ENCODE peak calls at places on chromosomes 6 and 20, in seven cellular contexts. D is left lung, S is stromal cell of bone marrow, I is skeletal muscle cell, P is OCI-LY7, X is GM12864, W is ecto neural progenitor cell. U is an unnamed sample.

GRCh38 chr6:158572653-158573541 is 13.0 kb downstream of the TMEM181 start:
- DNase-seq in D (no peak), I (no peak), P (no peak), W (no peak), S (no peak), X (no peak), U (no peak)

GRCh38 chr6:20778460-20778859 is 244.2 kb downstream of the CDKAL1 start:
- DNase-seq in S (no peak), W (no peak), X (no peak), D (no peak), I (no peak), P (no peak), U (no peak)

GRCh38 chr20:62662422-62662821 is 20.1 kb downstream of the SLCO4A1 start:
- DNase-seq in X (no peak), P (no peak), D (no peak), S (peak; percentile 77), W (no peak), I (no peak), U (no peak)

GRCh38 chr20:62980970-62981369 is 25.8 kb downstream of the BHLHE23 start:
- DNase-seq in X (no peak), D (no peak), I (no peak), S (peak; percentile 2), P (peak; percentile 45), W (no peak), U (no peak)

GRCh38 chr6:54846243-54846856 is at the start of gene FAM83B:
- DNase-seq in W (peak; percentile 70), D (peak; percentile 60), S (no peak), P (no peak), X (no peak), I (no peak), U (no peak)

GRCh38 chr20:25867776-25868649 is 171.4 kb upstream of the ZNF337 start:
- DNase-seq in W (peak; percentile 83), X (no peak), P (no peak), I (no peak), D (peak; percentile 67), S (peak; percentile 48), U (peak; percentile 89)

GRCh38 chr6:26240981-26241770 is 123.8 kb upstream of the BTN3A2 start:
- DNase-seq in D (peak; percentile 58), W (no peak), I (no peak), X (peak; percentile 61), P (no peak), S (peak; percentile 37), U (no peak)

GRCh38 chr6:62285612-62286469 is at the start of gene KHDRBS2:
- DNase-seq in S (no peak), W (peak; percentile 96), D (peak; percentile 91), I (no peak), X (peak; percentile 30), P (peak; percentile 91), U (peak; percentile 80)

GRCh38 chr6:26536571-26537159 is 1.5 kb upstream of the HMGN4 start:
- DNase-seq in X (peak; percentile 80), S (peak; percentile 49), D (no peak), W (no peak), I (no peak), P (peak; percentile 86), U (peak; percentile 75)

GRCh38 chr20:63586797-63587196 is 12.8 kb upstream of the HELZ2 start:
- DNase-seq in D (no peak), S (no peak), I (no peak), X (no peak), W (no peak), P (no peak), U (no peak)